ENCODE peak calls at places on chromosomes 3 and 15, in eight cellular contexts. Y is fibroblast of the conjunctiva, K is mesothelial cell of epicardium, N is GM06990, P is hepatic stellate cell, G is Kasumi-1, L is HS-27A, D is K562. C is an unnamed sample.

GRCh38 chr3:139770577-139770976 is 92.8 kb upstream of the NMNAT3 start:
- DNase-seq in Y (no peak), K (no peak), N (no peak), P (no peak), G (no peak), L (no peak), D (no peak), C (no peak)

GRCh38 chr3:13051066-13051465 is 22.2 kb downstream of the IQSEC1 start:
- DNase-seq in Y (no peak), K (no peak), N (no peak), P (no peak), G (no peak), L (no peak), D (no peak), C (no peak)

GRCh38 chr15:60679256-60679655 is 200.3 kb upstream of the ICE2 start:
- DNase-seq in Y (no peak), K (no peak), N (no peak), P (no peak), G (no peak), L (no peak), D (no peak), C (no peak)

GRCh38 chr15:89293012-89293411 is 41.6 kb downstream of the POLG start:
- DNase-seq in Y (no peak), K (no peak), N (no peak), P (no peak), G (no peak), L (no peak), D (no peak), C (no peak)

GRCh38 chr3:73422556-73422955 is 202.2 kb downstream of the PDZRN3 start:
- DNase-seq in Y (no peak), K (no peak), N (no peak), P (no peak), G (no peak), L (no peak), D (no peak), C (no peak)

GRCh38 chr15:43465105-43465504 is 27.9 kb downstream of the TP53BP1 start:
- DNase-seq in Y (peak; percentile 86), K (no peak), N (no peak), P (peak; percentile 36), G (no peak), L (no peak), D (no peak), C (peak; percentile 69)

GRCh38 chr3:101829066-101829830 is 20.1 kb upstream of the NFKBIZ start:
- DNase-seq in Y (no peak), K (no peak), N (no peak), P (no peak), G (no peak), L (no peak), D (no peak), C (no peak)

GRCh38 chr3:76065975-76066374 is 280.6 kb upstream of the ZNF717 start:
- DNase-seq in Y (no peak), K (no peak), N (no peak), P (no peak), G (no peak), L (no peak), D (no peak), C (no peak)

GRCh38 chr3:45509038-45509767 is 85.3 kb upstream of the LIMD1 start:
- DNase-seq in Y (peak; percentile 78), K (no peak), N (no peak), P (peak; percentile 37), G (no peak), L (no peak), D (peak; percentile 13), C (no peak)

GRCh38 chr15:20295238-20295811 is 246.3 kb downstream of the GOLGA6L6 start:
- DNase-seq in Y (no peak), K (no peak), N (no peak), P (no peak), G (no peak), L (no peak), D (no peak), C (no peak)

GRCh38 chr3:185341616-185342457 is 21.1 kb upstream of the MAP3K13 start:
- DNase-seq in Y (no peak), K (no peak), N (no peak), P (no peak), G (no peak), L (no peak), D (peak; percentile 47), C (no peak)

GRCh38 chr3:65195211-65195610 is 507.4 kb upstream of the ADAMTS9 start:
- DNase-seq in Y (no peak), K (no peak), N (no peak), P (no peak), G (no peak), L (no peak), D (no peak), C (no peak)

GRCh38 chr3:182970811-182971418 is 9.4 kb downstream of the DCUN1D1 start:
- DNase-seq in Y (no peak), K (no peak), N (no peak), P (no peak), G (no peak), L (no peak), D (no peak), C (no peak)

GRCh38 chr15:72116680-72117447 is 1.1 kb downstream of the MYO9A start:
- DNase-seq in Y (no peak), K (no peak), N (no peak), P (peak; percentile 30), G (peak; percentile 65), L (peak; percentile 33), D (peak; percentile 44), C (no peak)

GRCh38 chr3:155753038-155753647 is 8.3 kb upstream of the PLCH1 start:
- DNase-seq in Y (peak; percentile 16), K (no peak), N (no peak), P (no peak), G (peak; percentile 92), L (no peak), D (peak; percentile 57), C (peak; percentile 89)